ENCODE peak calls at places on chromosomes 16 and 17, in nine cellular contexts. One of them, this sample, is unnamed.

GRCh38 chr17:55717898-55718735 is 4.5 kb downstream of the TMEM100 start:
- DNase-seq in lower leg skin: peak
- DNase-seq in spleen: peak
- DNase-seq in breast epithelium: peak
- DNase-seq in ovary: peak
- DNase-seq in endothelial cell of umbilical vein: peak
- DNase-seq in A549: peak
- DNase-seq in stomach: peak
- DNase-seq in heart left ventricle: peak
- DNase-seq in this sample: peak

GRCh38 chr17:53721101-53721500 is 101.6 kb upstream of the KIF2B start:
- DNase-seq in breast epithelium: no peak
- DNase-seq in endothelial cell of umbilical vein: no peak
- DNase-seq in ovary: no peak
- DNase-seq in spleen: no peak
- DNase-seq in lower leg skin: no peak
- DNase-seq in stomach: no peak
- DNase-seq in heart left ventricle: no peak
- DNase-seq in A549: no peak
- DNase-seq in this sample: no peak

GRCh38 chr17:1709971-1710806 is at the start of gene TLCD2:
- DNase-seq in breast epithelium: no peak
- DNase-seq in A549: peak
- DNase-seq in heart left ventricle: peak
- DNase-seq in lower leg skin: peak
- DNase-seq in stomach: peak
- DNase-seq in spleen: peak
- DNase-seq in endothelial cell of umbilical vein: peak
- DNase-seq in ovary: peak
- DNase-seq in this sample: peak

GRCh38 chr17:17191961-17192381 is 14.2 kb downstream of the PLD6 start:
- DNase-seq in ovary: no peak
- DNase-seq in endothelial cell of umbilical vein: no peak
- DNase-seq in lower leg skin: no peak
- DNase-seq in spleen: no peak
- DNase-seq in A549: no peak
- DNase-seq in stomach: no peak
- DNase-seq in breast epithelium: no peak
- DNase-seq in heart left ventricle: no peak
- DNase-seq in this sample: no peak

GRCh38 chr16:23755484-23755809 is 621 bp downstream of the CHP2 start:
- DNase-seq in endothelial cell of umbilical vein: no peak
- DNase-seq in lower leg skin: peak
- DNase-seq in ovary: no peak
- DNase-seq in breast epithelium: no peak
- DNase-seq in A549: no peak
- DNase-seq in spleen: no peak
- DNase-seq in heart left ventricle: no peak
- DNase-seq in stomach: no peak
- DNase-seq in this sample: no peak

GRCh38 chr17:42136654-42137051 is 14.0 kb downstream of the HSPB9 start:
- DNase-seq in lower leg skin: no peak
- DNase-seq in endothelial cell of umbilical vein: no peak
- DNase-seq in spleen: no peak
- DNase-seq in stomach: no peak
- DNase-seq in breast epithelium: no peak
- DNase-seq in A549: no peak
- DNase-seq in ovary: no peak
- DNase-seq in heart left ventricle: no peak
- DNase-seq in this sample: no peak

GRCh38 chr16:55588799-55589198 is 22.3 kb downstream of the CAPNS2 start:
- DNase-seq in endothelial cell of umbilical vein: no peak
- DNase-seq in lower leg skin: no peak
- DNase-seq in ovary: no peak
- DNase-seq in spleen: no peak
- DNase-seq in breast epithelium: no peak
- DNase-seq in stomach: no peak
- DNase-seq in heart left ventricle: no peak
- DNase-seq in A549: no peak
- DNase-seq in this sample: no peak

GRCh38 chr16:69334696-69335095 is 4.3 kb upstream of the PDF start:
- DNase-seq in spleen: peak
- DNase-seq in ovary: no peak
- DNase-seq in breast epithelium: no peak
- DNase-seq in A549: no peak
- DNase-seq in heart left ventricle: no peak
- DNase-seq in lower leg skin: no peak
- DNase-seq in stomach: no peak
- DNase-seq in endothelial cell of umbilical vein: no peak
- DNase-seq in this sample: no peak

GRCh38 chr17:4956493-4957061 is 5.7 kb downstream of the ENO3 start:
- DNase-seq in ovary: no peak
- DNase-seq in A549: no peak
- DNase-seq in spleen: no peak
- DNase-seq in lower leg skin: peak
- DNase-seq in stomach: peak
- DNase-seq in heart left ventricle: no peak
- DNase-seq in breast epithelium: no peak
- DNase-seq in endothelial cell of umbilical vein: no peak
- DNase-seq in this sample: peak

GRCh38 chr17:78891406-78892061 is 11.5 kb downstream of the CEP295NL start:
- DNase-seq in stomach: no peak
- DNase-seq in spleen: no peak
- DNase-seq in breast epithelium: no peak
- DNase-seq in ovary: no peak
- DNase-seq in endothelial cell of umbilical vein: no peak
- DNase-seq in heart left ventricle: no peak
- DNase-seq in A549: no peak
- DNase-seq in lower leg skin: no peak
- DNase-seq in this sample: no peak

GRCh38 chr16:27273670-27274522 is 5.3 kb upstream of the NSMCE1 start:
- DNase-seq in stomach: no peak
- DNase-seq in spleen: no peak
- DNase-seq in lower leg skin: no peak
- DNase-seq in endothelial cell of umbilical vein: no peak
- DNase-seq in heart left ventricle: no peak
- DNase-seq in A549: peak
- DNase-seq in breast epithelium: no peak
- DNase-seq in ovary: no peak
- DNase-seq in this sample: no peak

GRCh38 chr17:9170822-9171221 is 149.5 kb downstream of the NTN1 start:
- DNase-seq in lower leg skin: no peak
- DNase-seq in stomach: no peak
- DNase-seq in A549: no peak
- DNase-seq in spleen: no peak
- DNase-seq in breast epithelium: no peak
- DNase-seq in endothelial cell of umbilical vein: no peak
- DNase-seq in ovary: no peak
- DNase-seq in heart left ventricle: no peak
- DNase-seq in this sample: no peak

GRCh38 chr16:367333-367903 is 2.9 kb downstream of the MRPL28 start:
- DNase-seq in ovary: no peak
- DNase-seq in breast epithelium: no peak
- DNase-seq in endothelial cell of umbilical vein: no peak
- DNase-seq in A549: no peak
- DNase-seq in stomach: no peak
- DNase-seq in spleen: peak
- DNase-seq in heart left ventricle: no peak
- DNase-seq in lower leg skin: no peak
- DNase-seq in this sample: no peak

GRCh38 chr16:17515421-17516210 is 44.9 kb upstream of the XYLT1 start:
- DNase-seq in spleen: no peak
- DNase-seq in ovary: no peak
- DNase-seq in stomach: no peak
- DNase-seq in breast epithelium: no peak
- DNase-seq in A549: peak
- DNase-seq in endothelial cell of umbilical vein: no peak
- DNase-seq in heart left ventricle: no peak
- DNase-seq in lower leg skin: no peak
- DNase-seq in this sample: no peak

GRCh38 chr17:67376509-67376891 is 581 bp upstream of the PITPNC1 start:
- DNase-seq in endothelial cell of umbilical vein: no peak
- DNase-seq in ovary: no peak
- DNase-seq in stomach: peak
- DNase-seq in breast epithelium: no peak
- DNase-seq in lower leg skin: no peak
- DNase-seq in A549: no peak
- DNase-seq in spleen: peak
- DNase-seq in heart left ventricle: no peak
- DNase-seq in this sample: peak

GRCh38 chr17:80892019-80892855 is 99.4 kb upstream of the CHMP6 start:
- DNase-seq in breast epithelium: no peak
- DNase-seq in lower leg skin: no peak
- DNase-seq in ovary: peak
- DNase-seq in spleen: peak
- DNase-seq in endothelial cell of umbilical vein: peak
- DNase-seq in heart left ventricle: peak
- DNase-seq in stomach: no peak
- DNase-seq in A549: peak
- DNase-seq in this sample: no peak

GRCh38 chr16:57738844-57739243 is 3.3 kb downstream of the KATNB1 start:
- DNase-seq in stomach: no peak
- DNase-seq in heart left ventricle: no peak
- DNase-seq in A549: no peak
- DNase-seq in lower leg skin: no peak
- DNase-seq in spleen: no peak
- DNase-seq in endothelial cell of umbilical vein: no peak
- DNase-seq in breast epithelium: no peak
- DNase-seq in ovary: no peak
- DNase-seq in this sample: no peak
- H3K4me3 ChIP-seq in stomach: no peak
- H3K4me3 ChIP-seq in heart left ventricle: no peak
- H3K4me3 ChIP-seq in A549: no peak
- H3K4me3 ChIP-seq in lower leg skin: no peak
- H3K4me3 ChIP-seq in spleen: no peak
- H3K4me3 ChIP-seq in endothelial cell of umbilical vein: no peak
- H3K4me3 ChIP-seq in breast epithelium: no peak
- H3K4me3 ChIP-seq in ovary: no peak
- H3K4me3 ChIP-seq in this sample: no peak

GRCh38 chr17:44219126-44219635 is 294 bp downstream of the UBTF start:
- DNase-seq in heart left ventricle: peak
- DNase-seq in endothelial cell of umbilical vein: peak
- DNase-seq in ovary: peak
- DNase-seq in lower leg skin: peak
- DNase-seq in breast epithelium: peak
- DNase-seq in spleen: no peak
- DNase-seq in stomach: peak
- DNase-seq in A549: peak
- DNase-seq in this sample: peak

GRCh38 chr17:44219636-44220210 is at the start of gene UBTF:
- DNase-seq in lower leg skin: peak
- DNase-seq in spleen: peak
- DNase-seq in endothelial cell of umbilical vein: peak
- DNase-seq in A549: peak
- DNase-seq in ovary: peak
- DNase-seq in stomach: peak
- DNase-seq in breast epithelium: peak
- DNase-seq in heart left ventricle: peak
- DNase-seq in this sample: peak

GRCh38 chr17:44221072-44221861 is 1.8 kb upstream of the UBTF start:
- DNase-seq in lower leg skin: peak
- DNase-seq in spleen: peak
- DNase-seq in heart left ventricle: peak
- DNase-seq in ovary: peak
- DNase-seq in stomach: peak
- DNase-seq in endothelial cell of umbilical vein: peak
- DNase-seq in breast epithelium: peak
- DNase-seq in A549: peak
- DNase-seq in this sample: peak

GRCh38 chr17:44221862-44222111 is 2.3 kb upstream of the UBTF start:
- DNase-seq in ovary: no peak
- DNase-seq in stomach: no peak
- DNase-seq in heart left ventricle: no peak
- DNase-seq in lower leg skin: no peak
- DNase-seq in breast epithelium: no peak
- DNase-seq in A549: no peak
- DNase-seq in endothelial cell of umbilical vein: no peak
- DNase-seq in spleen: no peak
- DNase-seq in this sample: no peak

DNA sequence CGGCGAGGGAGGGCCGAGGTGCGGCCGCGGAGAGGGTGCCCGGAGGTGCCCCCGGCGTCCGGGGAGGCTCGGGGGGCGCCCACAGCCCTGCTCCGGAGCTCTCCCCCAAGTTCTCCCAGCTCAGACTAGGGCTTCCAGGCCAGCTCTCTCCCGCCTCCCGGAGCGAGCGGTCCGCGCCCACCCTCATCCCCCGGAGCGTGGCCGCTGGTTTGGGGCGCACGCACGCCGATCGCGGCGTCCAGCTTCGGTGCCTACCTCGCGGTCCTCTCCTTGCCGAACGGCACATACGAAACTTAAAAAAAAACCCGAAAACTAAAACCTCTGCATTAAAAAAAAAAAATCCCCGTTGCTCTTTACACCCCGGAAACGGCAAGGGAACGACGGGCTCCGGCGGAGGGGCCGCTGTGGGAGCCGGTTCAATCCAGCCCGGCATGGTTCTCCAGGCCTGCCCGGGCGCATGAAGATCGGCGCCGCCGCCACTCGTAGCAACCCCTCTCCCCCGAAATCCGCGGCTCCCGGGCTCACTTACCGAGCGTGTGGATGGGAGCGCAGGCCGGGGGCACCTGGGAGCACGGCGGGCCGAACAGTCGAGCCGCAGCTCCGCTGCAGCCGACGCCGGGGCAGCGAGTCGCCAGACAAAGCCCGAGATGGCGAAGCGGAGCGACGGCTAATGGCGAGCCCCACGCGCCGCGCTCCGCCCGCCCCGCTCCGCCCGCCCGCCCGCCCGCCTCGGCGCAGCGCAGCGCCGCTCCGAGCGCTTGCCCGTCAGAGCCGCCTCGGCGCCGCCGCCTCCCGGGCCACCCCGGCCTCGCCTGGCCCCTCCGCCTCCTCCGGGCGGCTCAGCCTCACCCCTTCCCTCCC is 966 bp upstream of the UBTF start:
- DNase-seq in breast epithelium: peak
- DNase-seq in stomach: peak
- DNase-seq in heart left ventricle: peak
- DNase-seq in ovary: peak
- DNase-seq in A549: peak
- DNase-seq in lower leg skin: peak
- DNase-seq in spleen: peak
- DNase-seq in endothelial cell of umbilical vein: peak
- DNase-seq in this sample: peak
- TF ChIP-seq POLR2A in breast epithelium: no peak
- TF ChIP-seq POLR2A in stomach: no peak
- TF ChIP-seq POLR2A in heart left ventricle: peak
- TF ChIP-seq POLR2A in ovary: no peak
- TF ChIP-seq POLR2A in A549: peak
- TF ChIP-seq POLR2A in lower leg skin: no peak
- TF ChIP-seq POLR2A in spleen: no peak
- TF ChIP-seq POLR2A in endothelial cell of umbilical vein: no peak
- TF ChIP-seq POLR2A in this sample: peak

GRCh38 chr17:60146206-60146605 is 3.6 kb upstream of the CA4 start:
- DNase-seq in spleen: no peak
- DNase-seq in A549: no peak
- DNase-seq in heart left ventricle: no peak
- DNase-seq in ovary: no peak
- DNase-seq in stomach: no peak
- DNase-seq in lower leg skin: no peak
- DNase-seq in endothelial cell of umbilical vein: no peak
- DNase-seq in breast epithelium: no peak
- DNase-seq in this sample: no peak
- H3K4me3 ChIP-seq in spleen: no peak
- H3K4me3 ChIP-seq in A549: no peak
- H3K4me3 ChIP-seq in heart left ventricle: no peak
- H3K4me3 ChIP-seq in ovary: no peak
- H3K4me3 ChIP-seq in stomach: no peak
- H3K4me3 ChIP-seq in lower leg skin: no peak
- H3K4me3 ChIP-seq in endothelial cell of umbilical vein: no peak
- H3K4me3 ChIP-seq in breast epithelium: no peak
- H3K4me3 ChIP-seq in this sample: no peak

GRCh38 chr16:1981398-1981836 is at the start of gene NOXO1:
- DNase-seq in lower leg skin: no peak
- DNase-seq in heart left ventricle: no peak
- DNase-seq in spleen: no peak
- DNase-seq in breast epithelium: no peak
- DNase-seq in endothelial cell of umbilical vein: no peak
- DNase-seq in A549: no peak
- DNase-seq in stomach: no peak
- DNase-seq in ovary: no peak
- DNase-seq in this sample: no peak
- TF ChIP-seq POLR2A in lower leg skin: no peak
- TF ChIP-seq POLR2A in heart left ventricle: no peak
- TF ChIP-seq POLR2A in spleen: no peak
- TF ChIP-seq POLR2A in breast epithelium: no peak
- TF ChIP-seq POLR2A in endothelial cell of umbilical vein: no peak
- TF ChIP-seq POLR2A in A549: no peak
- TF ChIP-seq POLR2A in stomach: no peak
- TF ChIP-seq POLR2A in ovary: no peak
- TF ChIP-seq POLR2A in this sample: no peak

This sample was measured in body of pancreas.